ENCODE peak calls at places on chromosomes 1 and 21, in five cellular contexts. One of them, this sample, is unnamed.
A peak's percentile ranks its signal among the peaks of the same experiment; 100 is the strongest.

GRCh38 chr1:64505232-64505943 is 35.5 kb downstream of the CACHD1 start:
- DNase-seq in heart right ventricle: peak; percentile 23
- DNase-seq in NCI-H1417: no peak
- DNase-seq in T-helper 1 cell: peak; percentile 12
- DNase-seq in head of caudate nucleus: no peak
- DNase-seq in this sample: peak; percentile 70

GRCh38 chr1:100463809-100464424 is 74.0 kb upstream of the GPR88 start:
- DNase-seq in heart right ventricle: peak; percentile 38
- DNase-seq in NCI-H1417: peak; percentile 46
- DNase-seq in T-helper 1 cell: no peak
- DNase-seq in head of caudate nucleus: peak; percentile 84
- DNase-seq in this sample: peak; percentile 53

GRCh38 chr1:183685112-183685713 is 32.1 kb upstream of the APOBEC4 start:
- DNase-seq in heart right ventricle: peak; percentile 29
- DNase-seq in NCI-H1417: peak; percentile 84
- DNase-seq in T-helper 1 cell: no peak
- DNase-seq in head of caudate nucleus: no peak
- DNase-seq in this sample: no peak

GRCh38 chr1:20029178-20029912 is 40.6 kb upstream of the PLA2G5 start:
- DNase-seq in heart right ventricle: peak; percentile 56
- DNase-seq in NCI-H1417: no peak
- DNase-seq in T-helper 1 cell: no peak
- DNase-seq in head of caudate nucleus: no peak
- DNase-seq in this sample: no peak

GRCh38 chr1:203769505-203770343 is 4.7 kb downstream of the LAX1 start:
- DNase-seq in heart right ventricle: peak; percentile 79
- DNase-seq in NCI-H1417: no peak
- DNase-seq in T-helper 1 cell: no peak
- DNase-seq in head of caudate nucleus: peak; percentile 17
- DNase-seq in this sample: peak; percentile 40

GRCh38 chr1:56788102-56788501 is 31.1 kb downstream of the FYB2 start:
- DNase-seq in heart right ventricle: no peak
- DNase-seq in NCI-H1417: no peak
- DNase-seq in T-helper 1 cell: no peak
- DNase-seq in head of caudate nucleus: no peak
- DNase-seq in this sample: no peak

GRCh38 chr1:76949503-76949902 is 82.2 kb downstream of the ST6GALNAC5 start:
- DNase-seq in heart right ventricle: no peak
- DNase-seq in NCI-H1417: no peak
- DNase-seq in T-helper 1 cell: no peak
- DNase-seq in head of caudate nucleus: no peak
- DNase-seq in this sample: no peak

GRCh38 chr1:66197785-66198184 is 336.2 kb upstream of the SGIP1 start:
- DNase-seq in heart right ventricle: no peak
- DNase-seq in NCI-H1417: no peak
- DNase-seq in T-helper 1 cell: no peak
- DNase-seq in head of caudate nucleus: no peak
- DNase-seq in this sample: no peak

GRCh38 chr1:98732985-98733781 is 71.7 kb downstream of the SNX7 start:
- DNase-seq in heart right ventricle: no peak
- DNase-seq in NCI-H1417: no peak
- DNase-seq in T-helper 1 cell: no peak
- DNase-seq in head of caudate nucleus: no peak
- DNase-seq in this sample: no peak

GRCh38 chr21:31559368-31560119 is 99.9 kb upstream of the SOD1 start:
- DNase-seq in heart right ventricle: peak; percentile 92
- DNase-seq in NCI-H1417: peak; percentile 99
- DNase-seq in T-helper 1 cell: peak; percentile 72
- DNase-seq in head of caudate nucleus: peak; percentile 97
- DNase-seq in this sample: peak; percentile 94

This sample was measured in posterior cingulate gyrus.